ENCODE peak calls at places on chromosomes 6 and 20, in ten cellular contexts. G is GM12878, M is lower lobe of right lung, Q is body of pancreas, Z is breast epithelium, V is fibroblast of lung, N is upper lobe of left lung, D is spleen, J is pancreas, C is PC-3. Y is an unnamed sample.

GRCh38 chr6:45044510-45045252 is 283.4 kb upstream of the RUNX2 start:
- DNase-seq in Q (no peak), C (peak; percentile 63), V (peak; percentile 34), M (no peak), N (no peak), Z (no peak), J (peak; percentile 10), D (no peak), G (no peak), Y (no peak)

GRCh38 chr6:87333591-87334181 is 4.6 kb upstream of the GJB7 start:
- DNase-seq in J (no peak), D (no peak), N (no peak), Q (no peak), M (no peak), C (no peak), G (no peak), V (peak; percentile 37), Z (no peak), Y (no peak)

GRCh38 chr6:100186552-100186951 is 192.5 kb upstream of the MCHR2 start:
- DNase-seq in N (no peak), M (no peak), G (no peak), C (no peak), D (no peak), V (peak; percentile 72), Q (no peak), J (no peak), Z (no peak), Y (no peak)

GRCh38 chr6:32113386-32114352 is 4.5 kb upstream of the TNXB start:
- DNase-seq in V (peak; percentile 76), C (peak; percentile 85), M (peak; percentile 79), D (peak; percentile 77), Z (no peak), Q (peak; percentile 62), N (peak; percentile 40), G (no peak), J (peak; percentile 60), Y (no peak)

GRCh38 chr6:46756469-46757205 is 9.9 kb downstream of the ANKRD66 start:
- DNase-seq in M (no peak), Z (no peak), D (no peak), N (no peak), V (peak; percentile 10), C (peak; percentile 12), J (no peak), Q (no peak), G (no peak), Y (no peak)

GRCh38 chr6:170037541-170038250 is 253.2 kb downstream of the DLL1 start:
- DNase-seq in C (no peak), G (no peak), Z (peak; percentile 28), J (no peak), D (peak; percentile 67), M (peak; percentile 37), Q (peak; percentile 3), V (no peak), N (peak; percentile 30), Y (no peak)

GRCh38 chr20:7113577-7114466 is 346.3 kb downstream of the BMP2 start:
- DNase-seq in C (peak; percentile 59), Q (peak; percentile 22), G (no peak), Z (no peak), N (no peak), V (peak; percentile 33), M (no peak), D (no peak), J (peak; percentile 17), Y (no peak)

GRCh38 chr20:53834044-53834442 is 236.4 kb downstream of the BCAS1 start:
- DNase-seq in V (peak; percentile 64), C (peak; percentile 74), M (no peak), J (no peak), Z (no peak), Q (no peak), D (peak; percentile 89), N (no peak), G (no peak), Y (no peak)

GRCh38 chr6:111712398-111712797 is 106.7 kb upstream of the TRAF3IP2 start:
- DNase-seq in G (no peak), V (peak; percentile 88), D (no peak), J (no peak), Z (no peak), C (no peak), Q (no peak), N (no peak), M (no peak), Y (no peak)

GRCh38 chr6:139588734-139589418 is 214.4 kb upstream of the CITED2 start:
- DNase-seq in Z (no peak), M (no peak), J (no peak), C (peak; percentile 48), G (no peak), D (no peak), N (no peak), Q (no peak), V (peak; percentile 78), Y (no peak)

DNA sequence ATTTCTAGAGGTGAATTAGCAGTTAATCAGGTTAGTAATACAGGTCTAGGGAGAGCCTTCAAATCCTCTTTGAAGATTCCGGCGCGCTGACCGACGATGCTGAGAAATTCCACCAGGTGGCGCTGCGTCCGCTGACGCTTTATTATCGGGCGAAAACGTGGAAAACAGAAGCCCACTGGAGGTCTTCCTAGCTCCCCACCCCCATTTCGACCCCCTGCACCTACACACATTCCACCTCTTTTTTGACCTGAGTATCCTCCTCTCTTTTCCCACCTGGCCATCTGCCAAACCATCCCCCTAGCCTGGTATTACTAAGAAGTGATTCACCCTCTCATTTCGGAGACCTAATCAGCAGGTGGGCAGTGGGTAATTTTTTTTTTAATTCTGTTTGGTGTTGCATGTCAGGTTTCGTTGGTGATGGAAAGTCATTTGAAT is 65.4 kb upstream of the RIN2 start:
- DNase-seq in Z (peak; percentile 70), Q (peak; percentile 66), V (peak; percentile 41), M (peak; percentile 67), N (peak; percentile 84), G (no peak), D (peak; percentile 87), C (peak; percentile 82), J (peak; percentile 59), Y (no peak)
- H3K4me3 ChIP-seq in Z (no peak overlapping the region), Q (no peak overlapping the region), V (no peak overlapping the region), M (no peak overlapping the region), N (no peak overlapping the region), G (no peak overlapping the region), D (no peak overlapping the region), C (peak overlapping the region; percentile 37), J (no peak overlapping the region), Y (peak overlapping the region; percentile 22)

DNA sequence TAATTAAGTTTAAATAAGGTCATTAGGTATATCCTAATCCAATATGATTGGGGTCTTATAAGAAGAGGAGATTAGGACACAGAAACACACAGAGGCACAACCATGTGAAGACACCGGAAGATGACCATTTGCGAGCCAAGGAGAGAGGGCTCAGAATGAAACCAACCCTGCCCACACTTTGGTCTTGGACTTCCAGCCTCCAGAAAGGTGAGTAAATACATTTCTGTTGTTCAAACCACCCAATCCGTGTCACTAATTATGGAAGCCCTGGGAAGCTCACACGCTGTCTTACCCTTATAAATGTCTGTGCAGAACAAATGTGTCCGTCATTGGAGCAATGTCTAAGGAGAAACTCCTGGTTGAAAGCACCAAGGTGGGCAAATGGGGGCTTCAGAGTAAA is 95.0 kb downstream of the IYD start:
- DNase-seq in Z (no peak), V (no peak), N (no peak), C (no peak), G (no peak), M (no peak), J (no peak), Q (no peak), D (no peak), Y (no peak)
- H3K4me1 ChIP-seq in Z (no peaks in the 10 kb centered on the region), V (no peaks in the 10 kb centered on the region), N (no peaks in the 10 kb centered on the region), C (peaks cover 20% of the 10 kb centered on the region), G (no peaks in the 10 kb centered on the region), M (no peaks in the 10 kb centered on the region), J (no peaks in the 10 kb centered on the region), Q (no peaks in the 10 kb centered on the region), D (no peaks in the 10 kb centered on the region), Y (no peaks in the 10 kb centered on the region)

GRCh38 chr20:44648579-44648978 is 2.9 kb downstream of the ADA start:
- DNase-seq in V (no peak), N (no peak), M (no peak), J (no peak), Q (no peak), C (no peak), D (no peak), G (no peak), Z (no peak), Y (no peak)
- TF ChIP-seq CTCF in V (no peak), N (no peak), M (no peak), J (no peak), Q (no peak), C (no peak), D (no peak), G (no peak), Z (no peak), Y (no peak)

GRCh38 chr20:49684335-49684997 is 29.2 kb downstream of the B4GALT5 start:
- DNase-seq in G (no peak), C (no peak), M (peak; percentile 66), N (no peak), V (no peak), Z (no peak), D (no peak), J (no peak), Q (no peak), Y (no peak)

GRCh38 chr20:49685809-49686208 is 27.9 kb downstream of the B4GALT5 start:
- DNase-seq in J (no peak), Z (no peak), M (no peak), V (peak; percentile 75), Q (no peak), C (peak; percentile 49), G (no peak), N (no peak), D (no peak), Y (no peak)

GRCh38 chr20:49685161-49685601 is 28.5 kb downstream of the B4GALT5 start:
- DNase-seq in C (no peak), Z (no peak), J (no peak), N (no peak), Q (peak; percentile 38), G (no peak), M (no peak), D (no peak), V (no peak), Y (no peak)

GRCh38 chr20:49690899-49691620 is 22.6 kb downstream of the B4GALT5 start:
- DNase-seq in Z (no peak), C (peak; percentile 59), D (no peak), Q (peak; percentile 92), G (no peak), J (peak; percentile 77), N (no peak), V (peak; percentile 72), M (no peak), Y (no peak)

DNA sequence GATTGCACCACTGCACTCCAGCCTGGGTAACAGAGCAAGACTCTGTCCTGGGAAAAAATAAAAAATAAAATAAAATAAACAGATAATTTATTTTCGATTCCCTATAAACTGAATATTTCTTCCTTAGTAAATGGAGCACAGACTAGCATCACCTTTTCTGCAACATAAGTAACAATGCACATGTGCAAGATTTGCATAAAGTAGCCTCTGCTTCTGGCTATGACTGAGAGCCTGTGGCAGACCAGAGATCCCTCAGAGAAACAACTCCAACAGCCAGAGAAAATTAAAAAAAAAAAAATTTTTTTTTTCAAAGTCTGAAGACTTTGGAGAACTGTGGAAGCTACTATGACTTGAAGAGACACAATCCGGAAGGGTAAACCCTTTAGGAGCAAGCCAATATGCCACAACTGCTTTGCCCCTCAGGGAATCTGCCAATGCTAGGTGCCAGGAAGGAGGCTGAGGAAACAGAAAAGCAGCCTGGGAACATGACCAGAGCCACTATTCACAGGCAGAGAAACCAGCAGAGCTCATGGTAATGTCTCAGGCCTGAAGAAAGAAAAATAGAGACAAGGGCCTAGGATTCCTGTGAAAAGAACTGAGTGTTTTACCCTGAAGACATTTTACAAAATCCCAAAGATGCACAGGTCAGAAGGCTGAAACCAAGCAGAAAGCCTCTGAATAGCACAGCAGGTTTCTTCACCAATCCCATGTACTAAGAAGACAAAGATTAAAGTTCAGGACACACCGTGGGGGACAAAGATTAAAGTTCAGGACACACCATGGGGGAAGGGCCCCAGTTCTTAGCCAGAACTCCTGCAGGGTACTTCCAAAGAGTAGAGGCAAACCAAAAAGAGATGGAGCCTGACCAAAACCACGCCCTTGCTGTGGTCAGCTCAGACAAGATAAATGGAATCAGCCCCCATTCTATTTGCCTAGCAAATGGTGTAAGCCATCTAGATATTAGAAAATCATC is 25.8 kb downstream of the B4GALT5 start:
- DNase-seq in D (no peak), M (no peak), Q (no peak), G (no peak), C (no peak), Z (no peak), N (no peak), J (no peak), V (no peak), Y (no peak)
- H3K4me3 ChIP-seq in D (no peak overlapping the region), M (no peak overlapping the region), Q (no peak overlapping the region), G (no peak overlapping the region), C (no peak overlapping the region), Z (no peak overlapping the region), N (no peak overlapping the region), J (no peak overlapping the region), V (no peak overlapping the region), Y (no peak overlapping the region)